ENCODE peak calls at places on chromosome 13, in five cellular contexts. One of them, this sample, is unnamed.

GRCh38 chr13:34151885-34152284 is 333.9 kb downstream of the RFC3 start:
- DNase-seq in neural progenitor cell: peak; percentile 43
- DNase-seq in endothelial cell of umbilical vein: no peak
- DNase-seq in DND-41: no peak
- DNase-seq in hepatocyte: peak; percentile 19
- DNase-seq in this sample: no peak

GRCh38 chr13:21242236-21242635 is 65.8 kb downstream of the MRPL57 start:
- DNase-seq in neural progenitor cell: peak; percentile 74
- DNase-seq in endothelial cell of umbilical vein: no peak
- DNase-seq in DND-41: peak; percentile 74
- DNase-seq in hepatocyte: no peak
- DNase-seq in this sample: no peak

GRCh38 chr13:64446372-64446771 is 2783.8 kb downstream of the PCDH9 start:
- DNase-seq in neural progenitor cell: no peak
- DNase-seq in endothelial cell of umbilical vein: no peak
- DNase-seq in DND-41: no peak
- DNase-seq in hepatocyte: peak; percentile 10
- DNase-seq in this sample: no peak

GRCh38 chr13:68428292-68428691 is 1198.2 kb upstream of the PCDH9 start:
- DNase-seq in neural progenitor cell: no peak
- DNase-seq in endothelial cell of umbilical vein: no peak
- DNase-seq in DND-41: no peak
- DNase-seq in hepatocyte: no peak
- DNase-seq in this sample: no peak

GRCh38 chr13:105127732-105128131 is 1407.7 kb downstream of the EFNB2 start:
- DNase-seq in neural progenitor cell: peak; percentile 5
- DNase-seq in endothelial cell of umbilical vein: no peak
- DNase-seq in DND-41: no peak
- DNase-seq in hepatocyte: no peak
- DNase-seq in this sample: no peak

GRCh38 chr13:33283195-33283910 is 2.2 kb downstream of the STARD13 start:
- DNase-seq in neural progenitor cell: no peak
- DNase-seq in endothelial cell of umbilical vein: peak; percentile 41
- DNase-seq in DND-41: no peak
- DNase-seq in hepatocyte: no peak
- DNase-seq in this sample: no peak

GRCh38 chr13:49776871-49777270 is 15.6 kb downstream of the KPNA3 start:
- DNase-seq in neural progenitor cell: no peak
- DNase-seq in endothelial cell of umbilical vein: no peak
- DNase-seq in DND-41: no peak
- DNase-seq in hepatocyte: no peak
- DNase-seq in this sample: no peak

GRCh38 chr13:20439261-20439660 is 86.4 kb downstream of the CRYL1 start:
- DNase-seq in neural progenitor cell: no peak
- DNase-seq in endothelial cell of umbilical vein: no peak
- DNase-seq in DND-41: no peak
- DNase-seq in hepatocyte: no peak
- DNase-seq in this sample: no peak

GRCh38 chr13:51330741-51331140 is 8.8 kb upstream of the SERPINE3 start:
- DNase-seq in neural progenitor cell: no peak
- DNase-seq in endothelial cell of umbilical vein: no peak
- DNase-seq in DND-41: no peak
- DNase-seq in hepatocyte: no peak
- DNase-seq in this sample: no peak

GRCh38 chr13:66537417-66537816 is 692.7 kb downstream of the PCDH9 start:
- DNase-seq in neural progenitor cell: no peak
- DNase-seq in endothelial cell of umbilical vein: no peak
- DNase-seq in DND-41: no peak
- DNase-seq in hepatocyte: no peak
- DNase-seq in this sample: no peak

GRCh38 chr13:53058077-53058660 is 29.6 kb downstream of the OLFM4 start:
- DNase-seq in neural progenitor cell: no peak
- DNase-seq in endothelial cell of umbilical vein: no peak
- DNase-seq in DND-41: no peak
- DNase-seq in hepatocyte: no peak
- DNase-seq in this sample: no peak

GRCh38 chr13:32986552-32986951 is 29.7 kb upstream of the KL start:
- DNase-seq in neural progenitor cell: no peak
- DNase-seq in endothelial cell of umbilical vein: no peak
- DNase-seq in DND-41: no peak
- DNase-seq in hepatocyte: no peak
- DNase-seq in this sample: no peak

GRCh38 chr13:80444240-80445015 is 103.5 kb upstream of the SPRY2 start:
- DNase-seq in neural progenitor cell: no peak
- DNase-seq in endothelial cell of umbilical vein: no peak
- DNase-seq in DND-41: no peak
- DNase-seq in hepatocyte: no peak
- DNase-seq in this sample: no peak

DNA sequence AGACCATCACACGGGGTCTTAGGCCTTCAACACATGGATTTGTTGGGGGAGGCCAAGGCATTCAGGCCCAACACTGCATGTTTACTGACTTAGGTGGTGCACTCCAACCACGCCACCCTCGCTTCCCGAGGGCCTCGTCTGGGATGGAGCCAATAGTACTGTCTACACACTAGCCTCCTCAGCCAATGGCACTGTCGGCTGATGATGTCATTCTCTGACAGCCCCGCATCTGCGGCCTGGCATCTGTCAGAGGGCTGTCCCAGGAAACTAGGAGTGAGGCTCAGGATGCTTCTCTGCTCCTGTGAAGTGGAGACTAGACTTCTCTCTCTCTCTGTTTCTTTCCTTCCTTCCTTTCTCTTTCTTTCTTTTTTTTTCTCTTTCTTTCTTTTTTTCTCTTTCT is 96.7 kb downstream of the TEX26 start:
- DNase-seq in neural progenitor cell: no peak
- DNase-seq in endothelial cell of umbilical vein: no peak
- DNase-seq in DND-41: no peak
- DNase-seq in hepatocyte: no peak
- DNase-seq in this sample: no peak
- TF ChIP-seq EZH2 in neural progenitor cell: no peak
- TF ChIP-seq EZH2 in endothelial cell of umbilical vein: no peak
- TF ChIP-seq EZH2 in DND-41: no peak
- TF ChIP-seq EZH2 in hepatocyte: no peak
- TF ChIP-seq EZH2 in this sample: no peak

GRCh38 chr13:102677122-102677521 is 17.7 kb downstream of the METTL21C start:
- DNase-seq in neural progenitor cell: no peak
- DNase-seq in endothelial cell of umbilical vein: no peak
- DNase-seq in DND-41: no peak
- DNase-seq in hepatocyte: no peak
- DNase-seq in this sample: no peak
- H3K36me3 ChIP-seq in neural progenitor cell: peaks cover 7% of the 10 kb centered on the region
- H3K36me3 ChIP-seq in endothelial cell of umbilical vein: peaks cover 15% of the 10 kb centered on the region
- H3K36me3 ChIP-seq in DND-41: peaks cover 71% of the 10 kb centered on the region
- H3K36me3 ChIP-seq in hepatocyte: peaks cover 4% of the 10 kb centered on the region
- H3K36me3 ChIP-seq in this sample: peaks cover 74% of the 10 kb centered on the region

GRCh38 chr13:99944606-99945005 is 27.0 kb downstream of the ZIC5 start:
- DNase-seq in neural progenitor cell: no peak
- DNase-seq in endothelial cell of umbilical vein: no peak
- DNase-seq in DND-41: no peak
- DNase-seq in hepatocyte: no peak
- DNase-seq in this sample: no peak
- H3K27ac ChIP-seq in neural progenitor cell: no peak overlapping the region
- H3K27ac ChIP-seq in endothelial cell of umbilical vein: no peak overlapping the region
- H3K27ac ChIP-seq in DND-41: no peak overlapping the region
- H3K27ac ChIP-seq in hepatocyte: no peak overlapping the region
- H3K27ac ChIP-seq in this sample: no peak overlapping the region

GRCh38 chr13:111095031-111095840 is 19.9 kb upstream of the ARHGEF7 start:
- DNase-seq in neural progenitor cell: no peak
- DNase-seq in endothelial cell of umbilical vein: no peak
- DNase-seq in DND-41: no peak
- DNase-seq in hepatocyte: no peak
- DNase-seq in this sample: no peak
- TF ChIP-seq EZH2 in neural progenitor cell: no peak
- TF ChIP-seq EZH2 in endothelial cell of umbilical vein: no peak
- TF ChIP-seq EZH2 in DND-41: no peak
- TF ChIP-seq EZH2 in hepatocyte: no peak
- TF ChIP-seq EZH2 in this sample: no peak

GRCh38 chr13:112516218-112516617 is 71.7 kb downstream of the TUBGCP3 start:
- DNase-seq in neural progenitor cell: no peak
- DNase-seq in endothelial cell of umbilical vein: no peak
- DNase-seq in DND-41: no peak
- DNase-seq in hepatocyte: no peak
- DNase-seq in this sample: no peak
- H3K36me3 ChIP-seq in neural progenitor cell: peaks cover 5% of the 10 kb centered on the region
- H3K36me3 ChIP-seq in endothelial cell of umbilical vein: peaks cover 15% of the 10 kb centered on the region
- H3K36me3 ChIP-seq in DND-41: peaks cover 84% of the 10 kb centered on the region
- H3K36me3 ChIP-seq in hepatocyte: no peaks in the 10 kb centered on the region
- H3K36me3 ChIP-seq in this sample: peaks cover 58% of the 10 kb centered on the region

DNA sequence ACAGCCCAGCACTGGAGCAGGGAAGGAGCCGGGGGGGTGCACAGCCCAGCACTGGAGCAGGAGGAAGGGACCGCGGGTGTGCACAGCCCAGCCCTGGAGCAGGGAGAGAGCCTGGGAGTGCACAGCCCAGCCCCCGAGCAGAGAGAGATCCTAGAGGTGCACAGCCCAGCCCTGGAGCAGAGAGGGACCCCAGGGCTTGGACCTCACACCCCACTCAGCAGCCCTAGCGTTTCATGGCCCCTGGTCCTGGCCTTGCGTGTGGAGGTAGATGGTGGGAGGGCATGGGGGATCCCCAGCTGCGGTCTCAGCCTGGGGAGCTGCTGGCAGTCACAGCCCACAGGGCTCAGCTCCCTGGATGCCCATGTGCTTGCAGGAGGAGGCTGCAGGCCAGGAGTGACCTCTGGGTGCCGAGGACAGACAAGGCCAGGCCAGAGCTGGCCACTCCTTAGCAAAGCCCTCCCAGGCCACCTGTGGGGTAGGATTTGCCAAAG is 25.1 kb downstream of the GAS6 start:
- DNase-seq in neural progenitor cell: no peak
- DNase-seq in endothelial cell of umbilical vein: no peak
- DNase-seq in DND-41: no peak
- DNase-seq in hepatocyte: no peak
- DNase-seq in this sample: no peak
- H3K27ac ChIP-seq in neural progenitor cell: no peak overlapping the region
- H3K27ac ChIP-seq in endothelial cell of umbilical vein: no peak overlapping the region
- H3K27ac ChIP-seq in DND-41: no peak overlapping the region
- H3K27ac ChIP-seq in hepatocyte: peak overlapping the region; percentile 2
- H3K27ac ChIP-seq in this sample: no peak overlapping the region

GRCh38 chr13:114027826-114028225 is 54.0 kb upstream of the C13orf46 start:
- DNase-seq in neural progenitor cell: no peak
- DNase-seq in endothelial cell of umbilical vein: no peak
- DNase-seq in DND-41: no peak
- DNase-seq in hepatocyte: no peak
- DNase-seq in this sample: no peak
- TF ChIP-seq EZH2 in neural progenitor cell: no peak
- TF ChIP-seq EZH2 in endothelial cell of umbilical vein: no peak
- TF ChIP-seq EZH2 in DND-41: no peak
- TF ChIP-seq EZH2 in hepatocyte: no peak
- TF ChIP-seq EZH2 in this sample: no peak

DNA sequence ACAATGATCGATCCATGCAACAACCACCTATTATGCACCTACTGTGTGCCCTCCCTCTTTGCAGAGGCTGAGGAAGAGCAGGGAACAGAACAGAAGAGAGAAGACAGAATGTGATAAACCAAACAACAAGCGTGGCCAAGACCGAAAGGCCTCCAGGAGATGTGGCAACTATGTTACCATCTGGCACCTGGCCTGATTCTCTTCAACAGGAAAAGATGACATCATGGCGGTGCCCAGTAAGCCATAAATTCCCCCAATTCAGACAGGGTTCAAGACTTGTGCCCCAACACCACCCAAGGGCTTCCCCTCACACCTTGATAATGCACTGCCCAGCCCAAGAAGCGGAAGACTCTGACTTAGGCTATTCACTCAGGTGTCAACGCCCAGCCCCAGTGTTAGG is 44.3 kb downstream of the SLC7A1 start:
- DNase-seq in neural progenitor cell: no peak
- DNase-seq in endothelial cell of umbilical vein: no peak
- DNase-seq in DND-41: no peak
- DNase-seq in hepatocyte: no peak
- DNase-seq in this sample: no peak
- H3K36me3 ChIP-seq in neural progenitor cell: no peaks in the 10 kb centered on the region
- H3K36me3 ChIP-seq in endothelial cell of umbilical vein: peaks cover 2% of the 10 kb centered on the region
- H3K36me3 ChIP-seq in DND-41: peaks cover 85% of the 10 kb centered on the region
- H3K36me3 ChIP-seq in hepatocyte: no peaks in the 10 kb centered on the region
- H3K36me3 ChIP-seq in this sample: peaks cover 63% of the 10 kb centered on the region

DNA sequence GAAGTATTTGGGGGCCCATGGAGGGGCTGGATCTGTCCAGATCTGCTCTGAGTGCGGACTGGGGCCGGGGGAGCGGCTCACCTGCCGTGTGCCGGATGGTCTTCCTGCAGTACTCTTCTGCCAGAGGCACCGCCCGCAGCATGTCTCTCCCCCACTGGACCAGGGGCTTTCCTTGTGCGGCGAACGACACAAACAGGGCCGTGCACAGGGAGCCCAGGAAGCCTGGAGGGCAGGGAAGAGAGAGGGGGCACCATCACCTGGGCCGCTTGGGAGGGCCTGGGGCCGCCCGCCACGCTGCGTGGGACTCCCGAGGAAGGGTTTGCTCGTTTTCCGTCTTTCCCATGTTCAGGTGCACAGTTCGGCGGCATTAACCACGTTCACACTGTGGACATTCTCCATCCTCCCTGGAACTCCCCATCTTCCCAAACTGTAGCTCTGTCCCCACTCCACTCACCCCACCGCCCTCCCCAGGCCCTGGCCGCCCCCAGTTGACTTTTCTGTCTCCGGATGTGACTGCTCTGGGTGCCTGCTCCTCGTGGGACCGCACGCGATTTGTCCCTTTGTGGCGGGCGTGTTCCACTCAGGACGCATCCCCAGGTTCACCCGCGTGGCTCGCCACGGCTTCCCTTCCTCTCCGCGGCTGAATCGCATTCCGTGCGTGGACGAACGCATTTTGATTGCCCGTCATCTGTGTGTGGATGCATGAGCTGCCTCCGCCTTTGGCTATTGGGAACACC is 24.2 kb downstream of the ADPRHL1 start:
- DNase-seq in neural progenitor cell: peak; percentile 1
- DNase-seq in endothelial cell of umbilical vein: no peak
- DNase-seq in DND-41: no peak
- DNase-seq in hepatocyte: no peak
- DNase-seq in this sample: no peak
- H3K27ac ChIP-seq in neural progenitor cell: no peak overlapping the region
- H3K27ac ChIP-seq in endothelial cell of umbilical vein: no peak overlapping the region
- H3K27ac ChIP-seq in DND-41: no peak overlapping the region
- H3K27ac ChIP-seq in hepatocyte: no peak overlapping the region
- H3K27ac ChIP-seq in this sample: peak overlapping the region; percentile 27

This sample was measured in SK-N-MC.